ENCODE peak calls at places on chromosomes 2 and 18, in ten cellular contexts. R is IMR-90, X is gastrocnemius medialis, I is sigmoid colon, N is body of pancreas, L is ovary, S is endothelial cell of umbilical vein, C is tibial nerve, B is prostate gland, J is adrenal gland. O is an unnamed sample.
A peak's percentile ranks its signal among the peaks of the same experiment; 100 is the strongest.

GRCh38 chr18:47263197-47263827 is 11.9 kb upstream of the SKOR2 start:
- DNase-seq in I (no peak), B (no peak), N (no peak), R (no peak), S (no peak), X (no peak), J (no peak), C (no peak), L (no peak), O (no peak)

GRCh38 chr2:100126172-100126571 is 16.2 kb downstream of the AFF3 start:
- DNase-seq in B (peak; percentile 29), L (no peak), N (peak; percentile 18), S (no peak), I (no peak), X (no peak), R (peak; percentile 7), C (no peak), J (no peak), O (no peak)

GRCh38 chr18:37261246-37261927 is 304.2 kb downstream of the CELF4 start:
- DNase-seq in C (no peak), B (no peak), J (no peak), S (no peak), R (no peak), L (no peak), I (no peak), X (no peak), N (no peak), O (peak; percentile 49)

GRCh38 chr2:199663157-199663556 is 187.8 kb downstream of the FTCDNL1 start:
- DNase-seq in R (no peak), S (no peak), X (no peak), B (no peak), J (no peak), N (no peak), I (no peak), C (no peak), L (no peak), O (no peak)

GRCh38 chr2:239310401-239311061 is 90.3 kb downstream of the HDAC4 start:
- DNase-seq in C (no peak), N (no peak), X (no peak), S (no peak), B (no peak), R (no peak), I (peak; percentile 88), J (peak; percentile 17), L (peak; percentile 25), O (no peak)

GRCh38 chr2:11744631-11745394 is 1.6 kb upstream of the LPIN1 start:
- DNase-seq in R (peak; percentile 59), X (no peak), B (no peak), S (peak; percentile 37), L (peak; percentile 49), J (no peak), I (peak; percentile 74), N (peak; percentile 22), C (no peak), O (no peak)

GRCh38 chr2:207161724-207162123 is 4.0 kb downstream of the KLF7 start:
- DNase-seq in L (no peak), X (no peak), I (no peak), R (peak; percentile 76), B (no peak), C (no peak), J (no peak), S (peak; percentile 94), N (no peak), O (no peak)

GRCh38 chr2:28628506-28628905 is 123.1 kb upstream of the PPP1CB start:
- DNase-seq in R (no peak), J (no peak), N (no peak), I (peak; percentile 61), X (no peak), S (no peak), L (no peak), B (no peak), C (peak; percentile 8), O (no peak)

GRCh38 chr2:186503827-186504606 is 18.0 kb downstream of the ZC3H15 start:
- DNase-seq in I (no peak), N (no peak), J (no peak), X (no peak), C (no peak), S (peak; percentile 53), L (no peak), R (peak; percentile 37), B (no peak), O (no peak)

GRCh38 chr18:27723168-27723567 is 453.8 kb downstream of the CDH2 start:
- DNase-seq in J (no peak), C (no peak), X (no peak), N (no peak), I (no peak), S (no peak), R (no peak), L (no peak), B (no peak), O (no peak)

GRCh38 chr2:149972039-149972438 is 384.5 kb upstream of the MMADHC start:
- DNase-seq in B (no peak), J (no peak), R (peak; percentile 23), L (no peak), I (no peak), C (no peak), N (peak; percentile 38), X (no peak), S (no peak), O (no peak)

GRCh38 chr2:57711991-57712390 is 334.6 kb upstream of the VRK2 start:
- DNase-seq in X (no peak), S (no peak), J (no peak), I (no peak), R (no peak), B (no peak), N (no peak), L (no peak), C (no peak), O (no peak)

GRCh38 chr2:120990451-120990871 is 254.8 kb downstream of the GLI2 start:
- DNase-seq in J (no peak), B (no peak), X (peak; percentile 20), R (no peak), L (no peak), S (no peak), I (no peak), N (no peak), C (no peak), O (no peak)

DNA sequence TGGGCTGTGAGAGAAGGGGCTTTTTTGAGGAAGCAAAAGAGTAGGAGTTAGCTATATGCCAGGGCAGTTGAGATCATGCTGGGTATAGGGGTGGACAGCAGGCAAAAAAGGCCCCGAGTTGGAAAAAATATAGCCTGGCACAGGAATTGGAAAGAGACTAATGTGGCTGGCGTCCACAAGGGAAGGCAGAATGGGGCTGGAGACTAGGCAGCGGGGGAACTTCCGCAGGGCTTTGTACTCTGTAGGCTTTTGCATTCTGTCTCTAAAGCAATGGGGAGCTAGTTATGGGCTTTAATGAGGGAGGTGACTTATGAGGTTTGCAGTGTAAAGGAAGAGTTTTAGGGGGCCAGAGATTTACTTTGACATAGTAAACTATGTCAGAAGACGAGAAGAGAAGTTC is 57.4 kb upstream of the ACVR1 start:
- DNase-seq in L (no peak), B (no peak), S (no peak), N (no peak), J (no peak), R (no peak), I (no peak), C (no peak), X (no peak), O (no peak)
- H3K27me3 ChIP-seq in L (no peaks in the 10 kb centered on the region), B (no peaks in the 10 kb centered on the region), S (no peaks in the 10 kb centered on the region), N (no peaks in the 10 kb centered on the region), J (peaks cover 6% of the 10 kb centered on the region), R (peaks cover 5% of the 10 kb centered on the region), I (no peaks in the 10 kb centered on the region), C (no peaks in the 10 kb centered on the region), X (no peaks in the 10 kb centered on the region), O (no peaks in the 10 kb centered on the region)

DNA sequence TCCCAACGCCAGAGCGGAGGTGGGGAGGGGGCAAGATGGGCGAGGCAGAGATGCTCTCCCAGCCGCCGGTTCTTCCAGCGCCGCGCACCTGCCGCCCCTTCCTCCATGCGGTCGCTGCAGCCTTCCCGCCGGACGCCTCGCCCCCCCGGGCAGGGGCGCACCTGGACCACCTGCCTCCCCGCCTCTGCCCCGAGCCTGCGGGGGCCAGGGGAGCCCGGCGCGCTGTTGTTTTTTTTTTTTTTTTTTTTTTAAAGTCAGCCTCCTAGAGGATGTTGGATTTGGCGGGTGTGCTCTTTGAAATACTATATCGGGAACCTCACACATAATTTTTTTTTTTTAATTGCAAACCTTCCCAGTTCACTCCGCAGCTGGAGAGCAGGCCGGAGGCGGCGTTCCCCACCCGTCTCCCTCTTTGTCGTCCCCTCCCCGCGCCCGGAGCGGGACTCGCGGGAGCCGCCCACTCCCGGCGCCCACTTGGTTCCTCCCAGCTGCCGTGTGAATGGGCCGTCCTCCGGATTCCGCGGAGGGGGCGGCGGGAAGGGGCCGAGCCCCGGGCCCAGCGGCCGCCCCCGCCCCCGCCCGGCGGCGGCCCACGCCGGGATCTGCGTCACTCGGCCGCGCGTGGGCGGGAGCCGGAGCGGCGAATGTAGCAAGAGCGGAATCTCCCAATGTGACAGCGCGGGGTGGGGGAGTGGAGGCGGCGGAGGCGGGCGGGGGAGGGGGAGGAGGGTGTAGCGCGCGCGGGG is 421 bp upstream of the NAB1 start:
- DNase-seq in R (peak; percentile 88), B (peak; percentile 79), N (peak; percentile 85), S (peak; percentile 83), L (peak; percentile 90), X (peak; percentile 70), J (peak; percentile 93), I (peak; percentile 96), C (peak; percentile 82), O (peak; percentile 95)
- TF ChIP-seq POLR2A in R (no peak), B (peak; percentile 45), N (peak; percentile 40), S (peak; percentile 38), L (peak; percentile 44), X (peak; percentile 66), J (peak; percentile 57), I (peak; percentile 36), C (peak; percentile 63), O (peak; percentile 79)

GRCh38 chr2:219662566-219662965 is 35.1 kb downstream of the SLC4A3 start:
- DNase-seq in B (no peak), R (no peak), L (no peak), J (no peak), X (no peak), C (no peak), N (no peak), S (no peak), I (no peak), O (no peak)
- H3K4me3 ChIP-seq in B (no peak overlapping the region), R (no peak overlapping the region), L (no peak overlapping the region), J (no peak overlapping the region), X (no peak overlapping the region), C (no peak overlapping the region), N (no peak overlapping the region), S (no peak overlapping the region), I (no peak overlapping the region), O (no peak overlapping the region)

DNA sequence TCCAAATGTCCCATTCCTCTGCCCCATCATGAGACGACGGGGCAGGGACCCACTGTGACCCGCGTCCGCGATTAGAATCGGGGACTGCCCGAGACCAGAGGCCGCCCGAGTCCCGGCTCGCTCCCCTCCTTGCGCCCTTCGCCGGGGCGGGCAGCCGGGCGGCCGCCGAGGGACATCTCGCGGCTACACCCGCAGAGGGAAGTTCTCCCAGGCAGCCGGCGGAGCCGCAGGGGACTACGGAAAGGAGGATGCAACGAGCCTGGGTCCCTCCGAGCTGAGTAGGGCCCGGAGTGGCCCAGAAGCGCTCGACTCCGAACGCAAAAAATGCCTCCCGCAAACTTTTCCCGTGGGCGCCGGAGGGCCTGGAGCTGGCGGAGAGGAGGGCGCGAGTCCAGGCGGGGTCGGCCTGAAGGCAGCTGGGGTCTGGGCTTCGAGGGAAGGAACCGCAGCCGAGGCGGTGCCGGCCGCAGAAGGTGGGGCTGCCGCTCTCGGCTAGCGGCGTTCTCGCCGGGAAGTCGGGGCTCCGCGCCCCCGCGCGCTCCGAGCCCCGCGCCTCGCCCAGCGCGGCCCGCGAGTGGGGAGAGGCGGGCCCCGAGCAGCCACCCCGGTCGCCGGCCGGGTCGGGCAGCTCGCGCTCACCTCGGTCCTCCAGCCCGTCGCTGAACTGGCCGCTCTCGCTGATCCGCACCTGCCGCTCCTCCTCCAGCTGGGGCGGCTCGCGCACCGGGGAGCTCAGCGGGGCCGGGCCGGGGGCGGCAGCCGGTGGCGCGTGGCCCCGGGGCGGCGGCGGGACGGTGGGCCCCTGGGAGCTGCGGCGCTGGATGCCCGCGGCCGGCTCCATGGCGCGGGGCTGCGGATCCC is 475 bp downstream of the TMEM163 start:
- DNase-seq in R (no peak), J (no peak), L (peak; percentile 36), I (no peak), S (peak; percentile 35), X (no peak), N (peak; percentile 47), B (no peak), C (no peak), O (peak; percentile 69)
- H3K27me3 ChIP-seq in R (peaks cover 56% of the 10 kb centered on the region), J (peaks cover 6% of the 10 kb centered on the region), L (no peaks in the 10 kb centered on the region), I (peaks cover 26% of the 10 kb centered on the region), S (peaks cover 68% of the 10 kb centered on the region), X (peaks cover 54% of the 10 kb centered on the region), N (no peaks in the 10 kb centered on the region), B (peaks cover 7% of the 10 kb centered on the region), C (peaks cover 77% of the 10 kb centered on the region), O (peaks cover 40% of the 10 kb centered on the region)